ENCODE peak calls at places on chromosome 19, in ten cellular contexts. One of them, this sample, is unnamed.

GRCh38 chr19:51710163-51710562 is 13.6 kb downstream of the HAS1 start:
- DNase-seq in WERI-Rb-1: no peak
- DNase-seq in uterus: no peak
- DNase-seq in AG10803: peak; percentile 64
- DNase-seq in CD8-positive, alpha-beta T cell: no peak
- DNase-seq in fibroblast of pulmonary artery: no peak
- DNase-seq in pancreas: no peak
- DNase-seq in RWPE1: no peak
- DNase-seq in progenitor cell of endocrine pancreas: no peak
- DNase-seq in GM10248: no peak
- DNase-seq in this sample: no peak

GRCh38 chr19:15479391-15480345 is at the start of gene PGLYRP2:
- DNase-seq in CD8-positive, alpha-beta T cell: no peak
- DNase-seq in RWPE1: no peak
- DNase-seq in pancreas: peak; percentile 72
- DNase-seq in WERI-Rb-1: no peak
- DNase-seq in AG10803: no peak
- DNase-seq in GM10248: no peak
- DNase-seq in uterus: no peak
- DNase-seq in progenitor cell of endocrine pancreas: no peak
- DNase-seq in fibroblast of pulmonary artery: peak; percentile 14
- DNase-seq in this sample: peak; percentile 30

GRCh38 chr19:2703691-2704216 is 1.3 kb upstream of the GNG7 start:
- DNase-seq in CD8-positive, alpha-beta T cell: no peak
- DNase-seq in progenitor cell of endocrine pancreas: no peak
- DNase-seq in WERI-Rb-1: no peak
- DNase-seq in GM10248: no peak
- DNase-seq in pancreas: no peak
- DNase-seq in fibroblast of pulmonary artery: no peak
- DNase-seq in uterus: no peak
- DNase-seq in RWPE1: no peak
- DNase-seq in AG10803: no peak
- DNase-seq in this sample: no peak

GRCh38 chr19:6060600-6061391 is 49.5 kb downstream of the RFX2 start:
- DNase-seq in AG10803: peak; percentile 88
- DNase-seq in uterus: peak; percentile 59
- DNase-seq in progenitor cell of endocrine pancreas: no peak
- DNase-seq in RWPE1: peak; percentile 89
- DNase-seq in CD8-positive, alpha-beta T cell: peak; percentile 34
- DNase-seq in WERI-Rb-1: no peak
- DNase-seq in pancreas: no peak
- DNase-seq in GM10248: no peak
- DNase-seq in fibroblast of pulmonary artery: peak; percentile 23
- DNase-seq in this sample: no peak

GRCh38 chr19:3572855-3573161 is at the start of gene HMG20B:
- DNase-seq in uterus: no peak
- DNase-seq in GM10248: no peak
- DNase-seq in WERI-Rb-1: no peak
- DNase-seq in pancreas: no peak
- DNase-seq in progenitor cell of endocrine pancreas: no peak
- DNase-seq in AG10803: no peak
- DNase-seq in CD8-positive, alpha-beta T cell: no peak
- DNase-seq in fibroblast of pulmonary artery: no peak
- DNase-seq in RWPE1: no peak
- DNase-seq in this sample: no peak

GRCh38 chr19:29381353-29382203 is 144.2 kb upstream of the VSTM2B start:
- DNase-seq in GM10248: no peak
- DNase-seq in uterus: no peak
- DNase-seq in pancreas: no peak
- DNase-seq in WERI-Rb-1: no peak
- DNase-seq in fibroblast of pulmonary artery: no peak
- DNase-seq in CD8-positive, alpha-beta T cell: no peak
- DNase-seq in progenitor cell of endocrine pancreas: peak; percentile 1
- DNase-seq in RWPE1: no peak
- DNase-seq in AG10803: no peak
- DNase-seq in this sample: no peak

GRCh38 chr19:48806818-48807589 is 3.8 kb downstream of the BCAT2 start:
- DNase-seq in RWPE1: no peak
- DNase-seq in GM10248: no peak
- DNase-seq in CD8-positive, alpha-beta T cell: no peak
- DNase-seq in pancreas: no peak
- DNase-seq in WERI-Rb-1: peak; percentile 41
- DNase-seq in fibroblast of pulmonary artery: peak; percentile 63
- DNase-seq in progenitor cell of endocrine pancreas: peak; percentile 52
- DNase-seq in AG10803: peak; percentile 37
- DNase-seq in uterus: no peak
- DNase-seq in this sample: peak; percentile 60

GRCh38 chr19:6047741-6048231 is 62.5 kb downstream of the RFX2 start:
- DNase-seq in GM10248: no peak
- DNase-seq in uterus: peak; percentile 24
- DNase-seq in fibroblast of pulmonary artery: peak; percentile 56
- DNase-seq in CD8-positive, alpha-beta T cell: no peak
- DNase-seq in progenitor cell of endocrine pancreas: peak; percentile 45
- DNase-seq in WERI-Rb-1: peak; percentile 61
- DNase-seq in pancreas: no peak
- DNase-seq in AG10803: peak; percentile 47
- DNase-seq in RWPE1: peak; percentile 40
- DNase-seq in this sample: peak; percentile 49

GRCh38 chr19:41937976-41938375 is 9.7 kb upstream of the ERFL start:
- DNase-seq in WERI-Rb-1: no peak
- DNase-seq in GM10248: no peak
- DNase-seq in RWPE1: no peak
- DNase-seq in AG10803: no peak
- DNase-seq in uterus: no peak
- DNase-seq in pancreas: no peak
- DNase-seq in CD8-positive, alpha-beta T cell: no peak
- DNase-seq in progenitor cell of endocrine pancreas: no peak
- DNase-seq in fibroblast of pulmonary artery: no peak
- DNase-seq in this sample: no peak

GRCh38 chr19:41939861-41940442 is 11.7 kb upstream of the ERFL start:
- DNase-seq in uterus: no peak
- DNase-seq in pancreas: no peak
- DNase-seq in RWPE1: no peak
- DNase-seq in progenitor cell of endocrine pancreas: peak; percentile 26
- DNase-seq in AG10803: no peak
- DNase-seq in fibroblast of pulmonary artery: no peak
- DNase-seq in GM10248: peak; percentile 82
- DNase-seq in CD8-positive, alpha-beta T cell: no peak
- DNase-seq in WERI-Rb-1: peak; percentile 88
- DNase-seq in this sample: no peak

GRCh38 chr19:41941410-41942202 is 13.4 kb upstream of the ERFL start:
- DNase-seq in progenitor cell of endocrine pancreas: no peak
- DNase-seq in fibroblast of pulmonary artery: no peak
- DNase-seq in CD8-positive, alpha-beta T cell: no peak
- DNase-seq in WERI-Rb-1: no peak
- DNase-seq in uterus: no peak
- DNase-seq in GM10248: no peak
- DNase-seq in RWPE1: no peak
- DNase-seq in AG10803: no peak
- DNase-seq in pancreas: no peak
- DNase-seq in this sample: no peak

GRCh38 chr19:41937525-41937924 is 9.3 kb upstream of the ERFL start:
- DNase-seq in pancreas: no peak
- DNase-seq in AG10803: no peak
- DNase-seq in WERI-Rb-1: no peak
- DNase-seq in progenitor cell of endocrine pancreas: no peak
- DNase-seq in uterus: no peak
- DNase-seq in GM10248: no peak
- DNase-seq in fibroblast of pulmonary artery: no peak
- DNase-seq in CD8-positive, alpha-beta T cell: no peak
- DNase-seq in RWPE1: no peak
- DNase-seq in this sample: no peak

GRCh38 chr19:41940443-41941409 is 12.5 kb upstream of the ERFL start:
- DNase-seq in AG10803: no peak
- DNase-seq in fibroblast of pulmonary artery: no peak
- DNase-seq in progenitor cell of endocrine pancreas: no peak
- DNase-seq in WERI-Rb-1: peak; percentile 57
- DNase-seq in pancreas: no peak
- DNase-seq in uterus: no peak
- DNase-seq in GM10248: no peak
- DNase-seq in RWPE1: no peak
- DNase-seq in CD8-positive, alpha-beta T cell: no peak
- DNase-seq in this sample: no peak
- TF ChIP-seq CTCF in AG10803: no peak
- TF ChIP-seq CTCF in fibroblast of pulmonary artery: no peak
- TF ChIP-seq CTCF in progenitor cell of endocrine pancreas: no peak
- TF ChIP-seq CTCF in WERI-Rb-1: no peak
- TF ChIP-seq CTCF in pancreas: no peak
- TF ChIP-seq CTCF in uterus: no peak
- TF ChIP-seq CTCF in GM10248: no peak
- TF ChIP-seq CTCF in RWPE1: no peak
- TF ChIP-seq CTCF in CD8-positive, alpha-beta T cell: no peak
- TF ChIP-seq CTCF in this sample: no peak

GRCh38 chr19:4721196-4721595 is 2.4 kb downstream of the DPP9 start:
- DNase-seq in WERI-Rb-1: no peak
- DNase-seq in pancreas: no peak
- DNase-seq in fibroblast of pulmonary artery: no peak
- DNase-seq in AG10803: no peak
- DNase-seq in GM10248: no peak
- DNase-seq in CD8-positive, alpha-beta T cell: no peak
- DNase-seq in progenitor cell of endocrine pancreas: no peak
- DNase-seq in uterus: no peak
- DNase-seq in RWPE1: no peak
- DNase-seq in this sample: no peak

GRCh38 chr19:4720037-4720700 is 3.5 kb downstream of the DPP9 start:
- DNase-seq in WERI-Rb-1: no peak
- DNase-seq in AG10803: no peak
- DNase-seq in fibroblast of pulmonary artery: no peak
- DNase-seq in progenitor cell of endocrine pancreas: no peak
- DNase-seq in GM10248: no peak
- DNase-seq in pancreas: no peak
- DNase-seq in RWPE1: no peak
- DNase-seq in CD8-positive, alpha-beta T cell: no peak
- DNase-seq in uterus: no peak
- DNase-seq in this sample: no peak

GRCh38 chr19:4724252-4724514 is 541 bp upstream of the DPP9 start:
- DNase-seq in pancreas: no peak
- DNase-seq in CD8-positive, alpha-beta T cell: no peak
- DNase-seq in uterus: no peak
- DNase-seq in fibroblast of pulmonary artery: no peak
- DNase-seq in GM10248: no peak
- DNase-seq in RWPE1: no peak
- DNase-seq in WERI-Rb-1: no peak
- DNase-seq in AG10803: no peak
- DNase-seq in progenitor cell of endocrine pancreas: no peak
- DNase-seq in this sample: no peak

GRCh38 chr19:4722671-4723464 is 774 bp downstream of the DPP9 start:
- DNase-seq in RWPE1: peak; percentile 64
- DNase-seq in uterus: peak; percentile 63
- DNase-seq in fibroblast of pulmonary artery: peak; percentile 83
- DNase-seq in WERI-Rb-1: no peak
- DNase-seq in progenitor cell of endocrine pancreas: no peak
- DNase-seq in CD8-positive, alpha-beta T cell: peak; percentile 7
- DNase-seq in GM10248: peak; percentile 53
- DNase-seq in AG10803: peak; percentile 87
- DNase-seq in pancreas: no peak
- DNase-seq in this sample: peak; percentile 61

DNA sequence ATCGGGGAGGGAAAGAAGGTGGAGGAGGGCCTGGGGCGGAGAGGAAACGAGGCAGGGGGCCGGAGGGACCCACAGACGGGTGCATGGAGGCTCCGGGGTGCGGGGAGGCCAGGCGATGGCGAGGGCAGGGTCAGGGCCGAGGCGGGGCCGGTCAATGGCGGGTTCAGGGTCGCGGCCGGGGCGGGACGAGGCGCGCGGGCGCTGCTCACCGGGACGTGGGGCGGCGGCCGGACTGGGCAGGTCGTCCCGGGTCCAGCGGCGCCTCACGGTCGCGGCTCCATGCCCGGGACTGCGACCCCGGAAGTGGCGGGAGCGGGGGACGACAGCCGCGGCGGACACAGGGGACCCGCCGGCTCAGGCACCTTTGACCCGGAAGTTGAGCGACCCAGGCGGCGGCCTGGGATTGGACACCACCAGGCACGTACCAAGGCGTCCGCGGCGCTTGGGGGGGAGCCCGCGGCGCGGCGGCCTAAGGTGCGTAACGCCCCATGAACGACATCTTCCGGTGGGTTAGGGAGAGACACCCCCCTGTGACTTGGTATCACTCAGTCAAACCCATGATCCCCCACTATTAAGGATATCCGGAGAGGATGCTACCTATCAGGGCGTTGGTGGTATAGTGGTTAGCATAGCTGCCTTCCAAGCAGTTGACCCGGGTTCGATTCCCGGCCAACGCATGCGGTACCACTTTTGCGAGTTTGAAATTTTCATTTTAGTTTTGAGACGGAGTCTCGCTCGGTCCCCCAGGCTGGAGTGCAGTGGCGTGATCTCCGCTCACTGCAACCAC is at the start of gene DPP9:
- DNase-seq in RWPE1: peak; percentile 99
- DNase-seq in uterus: peak; percentile 96
- DNase-seq in progenitor cell of endocrine pancreas: peak; percentile 98
- DNase-seq in CD8-positive, alpha-beta T cell: peak; percentile 93
- DNase-seq in fibroblast of pulmonary artery: peak; percentile 99
- DNase-seq in WERI-Rb-1: peak; percentile 97
- DNase-seq in pancreas: peak; percentile 99
- DNase-seq in AG10803: peak; percentile 99
- DNase-seq in GM10248: peak; percentile 100
- DNase-seq in this sample: peak; percentile 99
- TF ChIP-seq CTCF in RWPE1: peak; percentile 21
- TF ChIP-seq CTCF in uterus: peak; percentile 43
- TF ChIP-seq CTCF in progenitor cell of endocrine pancreas: peak; percentile 22
- TF ChIP-seq CTCF in CD8-positive, alpha-beta T cell: no peak
- TF ChIP-seq CTCF in fibroblast of pulmonary artery: no peak
- TF ChIP-seq CTCF in WERI-Rb-1: peak; percentile 47
- TF ChIP-seq CTCF in pancreas: peak; percentile 12
- TF ChIP-seq CTCF in AG10803: peak; percentile 32
- TF ChIP-seq CTCF in GM10248: peak; percentile 40
- TF ChIP-seq CTCF in this sample: peak; percentile 36

DNA sequence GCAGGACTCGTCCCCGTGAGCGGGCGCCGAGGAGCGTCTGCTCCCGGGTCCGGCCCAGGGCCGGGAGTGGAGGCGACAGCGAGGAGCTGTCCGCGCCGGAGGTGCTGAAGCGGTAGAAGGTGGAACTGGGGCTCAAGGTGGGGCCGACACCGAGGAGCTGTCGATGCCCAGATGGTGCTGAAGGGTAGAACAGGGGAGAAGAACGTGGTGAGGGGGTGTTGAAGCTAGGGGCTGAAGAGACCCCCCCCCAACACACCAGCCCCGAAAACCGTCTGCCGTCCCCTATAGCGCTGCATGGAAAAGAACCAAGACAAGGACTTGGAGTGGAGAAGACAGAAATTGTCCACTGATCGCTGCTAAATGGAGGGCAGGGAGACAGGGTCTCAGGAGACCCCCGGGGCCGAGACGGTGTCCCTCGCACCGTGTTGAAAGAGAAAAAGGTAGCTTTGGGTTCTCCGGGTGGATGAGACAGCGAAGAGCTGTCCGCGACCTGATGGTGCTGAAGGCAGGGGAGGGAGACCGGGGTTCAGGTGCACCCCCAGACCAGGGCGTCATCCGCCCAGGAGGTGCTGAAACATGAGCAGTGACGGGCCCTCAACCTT is 7.1 kb upstream of the PDE4C start:
- DNase-seq in CD8-positive, alpha-beta T cell: no peak
- DNase-seq in AG10803: no peak
- DNase-seq in uterus: peak; percentile 31
- DNase-seq in pancreas: no peak
- DNase-seq in GM10248: peak; percentile 78
- DNase-seq in RWPE1: peak; percentile 74
- DNase-seq in progenitor cell of endocrine pancreas: peak; percentile 84
- DNase-seq in WERI-Rb-1: peak; percentile 57
- DNase-seq in fibroblast of pulmonary artery: peak; percentile 54
- DNase-seq in this sample: peak; percentile 63
- TF ChIP-seq CTCF in CD8-positive, alpha-beta T cell: no peak
- TF ChIP-seq CTCF in AG10803: no peak
- TF ChIP-seq CTCF in uterus: no peak
- TF ChIP-seq CTCF in pancreas: no peak
- TF ChIP-seq CTCF in GM10248: no peak
- TF ChIP-seq CTCF in RWPE1: no peak
- TF ChIP-seq CTCF in progenitor cell of endocrine pancreas: no peak
- TF ChIP-seq CTCF in WERI-Rb-1: no peak
- TF ChIP-seq CTCF in fibroblast of pulmonary artery: no peak
- TF ChIP-seq CTCF in this sample: no peak

DNA sequence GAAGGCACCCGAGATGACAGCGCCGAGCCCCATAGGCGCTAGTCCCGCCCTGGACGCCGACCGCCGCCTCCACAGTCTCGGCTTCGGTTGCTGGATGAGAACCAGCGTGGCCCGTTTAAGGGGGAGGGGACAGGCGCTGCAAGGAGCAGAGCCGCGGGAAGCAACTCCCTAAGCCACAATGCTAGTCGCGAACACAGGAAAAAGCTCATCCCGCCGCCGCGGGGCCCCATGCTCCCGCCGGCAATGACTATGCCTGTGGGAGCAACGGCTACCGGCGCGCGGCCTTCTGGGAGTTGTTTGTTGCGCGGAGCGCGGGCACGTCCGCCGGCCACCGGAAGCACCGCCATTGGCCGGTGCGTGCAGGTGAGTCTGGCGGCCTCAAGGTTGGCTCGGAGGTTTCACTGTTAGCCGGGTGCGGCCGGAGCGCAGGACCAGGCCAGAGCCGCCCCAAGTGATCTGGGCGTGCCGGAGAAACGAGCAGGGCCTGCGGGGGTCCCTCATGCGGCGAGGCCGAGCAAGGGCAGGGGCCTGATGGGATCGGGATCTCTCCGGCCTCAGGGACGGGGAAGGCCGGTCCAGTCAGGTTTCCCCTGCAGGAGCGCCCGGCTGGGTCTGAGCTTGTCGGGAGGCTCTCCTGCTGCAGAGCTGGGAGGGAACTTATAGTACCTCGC is at the start of gene ZNF544:
- DNase-seq in RWPE1: peak; percentile 76
- DNase-seq in GM10248: peak; percentile 90
- DNase-seq in fibroblast of pulmonary artery: peak; percentile 74
- DNase-seq in uterus: peak; percentile 62
- DNase-seq in CD8-positive, alpha-beta T cell: peak; percentile 52
- DNase-seq in progenitor cell of endocrine pancreas: peak; percentile 65
- DNase-seq in AG10803: peak; percentile 70
- DNase-seq in WERI-Rb-1: peak; percentile 88
- DNase-seq in pancreas: peak; percentile 87
- DNase-seq in this sample: peak; percentile 85
- TF ChIP-seq CTCF in RWPE1: no peak
- TF ChIP-seq CTCF in GM10248: no peak
- TF ChIP-seq CTCF in fibroblast of pulmonary artery: peak; percentile 31
- TF ChIP-seq CTCF in uterus: peak; percentile 4
- TF ChIP-seq CTCF in CD8-positive, alpha-beta T cell: no peak
- TF ChIP-seq CTCF in progenitor cell of endocrine pancreas: no peak
- TF ChIP-seq CTCF in AG10803: peak; percentile 28
- TF ChIP-seq CTCF in WERI-Rb-1: no peak
- TF ChIP-seq CTCF in pancreas: no peak
- TF ChIP-seq CTCF in this sample: no peak

This sample was measured in epithelial cell of esophagus.